ENCODE peak calls at places on chromosomes 7 and 10, in nine cellular contexts. X is cardiac fibroblast, G is prostate gland, P is IMR-90, F is esophagus squamous epithelium, M is DND-41, Z is RWPE1, S is fibroblast of mammary gland, D is upper lobe of left lung. C is an unnamed sample.

GRCh38 chr10:11320809-11321520 is 290.5 kb downstream of the USP6NL start:
- DNase-seq in G (no peak), F (no peak), P (no peak), S (no peak), Z (no peak), X (no peak), M (no peak), D (peak; percentile 60), C (no peak)

GRCh38 chr10:66717221-66717981 is 208.4 kb upstream of the LRRTM3 start:
- DNase-seq in S (no peak), Z (no peak), F (no peak), M (no peak), G (no peak), P (no peak), X (no peak), D (no peak), C (no peak)

GRCh38 chr10:114322344-114322743 is 82.0 kb downstream of the AFAP1L2 start:
- DNase-seq in M (no peak), Z (no peak), F (no peak), S (no peak), X (no peak), G (no peak), P (peak; percentile 10), D (no peak), C (no peak)

GRCh38 chr7:101093907-101094306 is 8.6 kb downstream of the TRIM56 start:
- DNase-seq in D (no peak), P (peak; percentile 87), Z (peak; percentile 30), G (no peak), F (no peak), M (no peak), X (peak; percentile 92), S (peak; percentile 84), C (no peak)

GRCh38 chr7:156766666-156767065 is 126.1 kb downstream of the RNF32 start:
- DNase-seq in F (no peak), D (no peak), M (no peak), S (no peak), P (no peak), Z (no peak), G (no peak), X (no peak), C (no peak)

GRCh38 chr7:130939285-130940095 is 205.5 kb upstream of the KLF14 start:
- DNase-seq in S (peak; percentile 56), P (peak; percentile 59), X (peak; percentile 53), G (no peak), F (no peak), D (no peak), Z (no peak), M (no peak), C (no peak)

GRCh38 chr10:31129261-31129660 is 97.6 kb upstream of the ZNF438 start:
- DNase-seq in S (peak; percentile 99), P (peak; percentile 96), F (no peak), Z (no peak), D (no peak), M (peak; percentile 63), G (no peak), X (peak; percentile 83), C (no peak)

GRCh38 chr10:47303105-47303504 is 3.1 kb downstream of the GDF10 start:
- DNase-seq in D (peak; percentile 47), Z (no peak), S (no peak), P (no peak), M (no peak), F (no peak), X (no peak), G (no peak), C (no peak)

GRCh38 chr10:42976353-42977031 is 100.4 kb upstream of the RET start:
- DNase-seq in Z (no peak), M (no peak), S (no peak), X (no peak), D (no peak), F (no peak), G (no peak), P (no peak), C (no peak)

GRCh38 chr7:113013761-113014449 is 72.7 kb downstream of the GPR85 start:
- DNase-seq in P (no peak), M (no peak), S (peak; percentile 3), X (peak; percentile 27), F (no peak), Z (peak; percentile 13), D (no peak), G (no peak), C (no peak)

GRCh38 chr7:113010377-113010776 is 76.2 kb downstream of the GPR85 start:
- DNase-seq in P (no peak), G (no peak), S (no peak), D (no peak), F (no peak), Z (no peak), M (no peak), X (no peak), C (no peak)

GRCh38 chr7:113015038-113015645 is 71.5 kb downstream of the GPR85 start:
- DNase-seq in F (no peak), G (no peak), D (no peak), P (peak; percentile 60), M (no peak), S (peak; percentile 61), Z (peak; percentile 14), X (peak; percentile 69), C (peak; percentile 3)
- TF ChIP-seq CTCF in F (no peak), G (peak; percentile 50), D (peak; percentile 42), P (peak; percentile 65), M (peak; percentile 32), S (peak; percentile 51), Z (peak; percentile 46), X (peak; percentile 47), C (no peak)

GRCh38 chr10:24723386-24723787 is 300 bp downstream of the ARHGAP21 start:
- DNase-seq in S (no peak), P (peak; percentile 36), F (no peak), M (peak; percentile 24), G (no peak), Z (no peak), D (peak; percentile 92), X (peak; percentile 26), C (peak; percentile 57)

GRCh38 chr10:24720096-24720495 is 3.6 kb downstream of the ARHGAP21 start:
- DNase-seq in X (no peak), Z (no peak), G (no peak), S (no peak), F (no peak), M (no peak), D (no peak), P (no peak), C (no peak)

GRCh38 chr10:24722131-24722675 is 1.5 kb downstream of the ARHGAP21 start:
- DNase-seq in D (no peak), G (no peak), S (peak; percentile 40), P (peak; percentile 18), X (peak; percentile 40), F (no peak), M (no peak), Z (no peak), C (no peak)

GRCh38 chr10:24722676-24723385 is 856 bp downstream of the ARHGAP21 start:
- DNase-seq in F (no peak), G (peak; percentile 25), P (peak; percentile 40), S (peak; percentile 52), D (peak; percentile 91), Z (no peak), X (peak; percentile 50), M (peak; percentile 80), C (peak; percentile 46)

DNA sequence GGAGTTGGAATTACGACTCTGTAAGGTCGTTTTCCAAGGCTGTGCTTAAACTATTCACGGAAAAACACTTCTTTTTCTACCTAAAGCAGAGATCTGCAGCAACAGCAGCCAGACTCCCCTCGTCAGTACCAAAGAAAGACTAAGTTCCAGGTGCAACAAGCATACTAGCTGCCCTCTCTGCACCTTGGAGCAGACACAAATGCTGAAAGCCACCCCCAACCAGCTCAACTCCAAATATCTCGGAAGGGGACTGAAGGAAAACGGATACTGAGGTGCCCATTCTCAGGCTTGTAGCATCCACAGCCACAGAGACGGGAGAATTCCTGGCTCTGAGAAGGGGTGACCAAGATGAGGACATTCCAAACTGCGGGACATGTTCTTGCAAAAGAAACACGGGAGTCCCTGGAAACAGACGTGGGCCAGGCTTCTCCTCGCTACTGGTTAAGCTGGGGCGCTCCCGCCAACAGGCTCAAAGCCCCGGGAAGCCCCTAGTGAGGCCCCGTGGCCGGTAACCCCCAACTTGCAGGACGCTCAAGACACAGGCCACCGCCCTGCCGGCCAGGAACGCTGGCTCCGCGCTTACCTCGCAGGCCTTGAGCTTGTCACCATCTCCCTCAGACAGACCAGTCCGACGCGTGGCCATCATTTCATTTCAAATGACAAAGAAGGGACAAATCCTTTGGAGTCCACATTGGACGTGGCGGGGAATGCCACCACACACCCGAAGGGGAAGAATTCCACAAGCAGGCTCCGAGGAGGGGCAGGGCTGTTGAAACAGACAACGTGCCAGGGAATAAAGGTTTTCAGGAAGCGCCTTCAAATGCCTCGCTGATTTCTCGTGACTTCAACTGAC is 2.2 kb downstream of the ARHGAP21 start:
- DNase-seq in X (peak; percentile 33), G (peak; percentile 42), Z (no peak), M (peak; percentile 14), D (peak; percentile 85), P (peak; percentile 12), S (no peak), F (no peak), C (peak; percentile 36)
- TF ChIP-seq CTCF in X (no peak), G (no peak), Z (no peak), M (no peak), D (no peak), P (no peak), S (no peak), F (no peak), C (no peak)

GRCh38 chr7:28091190-28091589 is 89.4 kb downstream of the JAZF1 start:
- DNase-seq in G (no peak), Z (no peak), F (no peak), X (no peak), P (no peak), D (no peak), M (no peak), S (no peak), C (no peak)

GRCh38 chr7:28093617-28094232 is 86.9 kb downstream of the JAZF1 start:
- DNase-seq in F (no peak), G (peak; percentile 61), S (peak; percentile 72), X (peak; percentile 81), P (peak; percentile 70), M (peak; percentile 54), D (no peak), Z (peak; percentile 30), C (peak; percentile 88)

DNA sequence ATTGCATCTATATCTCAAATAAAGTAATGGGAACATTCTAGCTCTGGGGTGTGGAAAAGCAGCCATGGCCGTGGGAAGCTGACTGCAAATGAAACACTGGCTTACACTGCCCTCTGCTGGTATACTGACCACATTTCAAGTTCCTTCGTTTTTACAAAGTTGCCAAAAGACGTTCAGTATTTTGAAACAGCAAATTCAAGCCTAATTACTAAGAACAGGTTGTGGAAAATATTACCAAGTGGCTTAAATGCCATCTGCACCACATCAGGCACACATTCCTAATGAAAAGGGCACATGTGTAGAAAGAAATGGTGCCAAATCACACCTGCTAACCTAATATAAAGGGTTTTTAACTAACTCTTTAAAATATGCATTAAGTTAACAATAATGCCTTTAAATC is 83.9 kb downstream of the JAZF1 start:
- DNase-seq in Z (peak; percentile 79), F (no peak), G (peak; percentile 66), X (peak; percentile 80), P (peak; percentile 72), D (no peak), S (peak; percentile 77), M (peak; percentile 42), C (peak; percentile 68)
- TF ChIP-seq CTCF in Z (peak; percentile 89), F (peak; percentile 60), G (peak; percentile 79), X (peak; percentile 77), P (peak; percentile 87), D (peak; percentile 79), S (peak; percentile 90), M (peak; percentile 88), C (peak; percentile 87)

DNA sequence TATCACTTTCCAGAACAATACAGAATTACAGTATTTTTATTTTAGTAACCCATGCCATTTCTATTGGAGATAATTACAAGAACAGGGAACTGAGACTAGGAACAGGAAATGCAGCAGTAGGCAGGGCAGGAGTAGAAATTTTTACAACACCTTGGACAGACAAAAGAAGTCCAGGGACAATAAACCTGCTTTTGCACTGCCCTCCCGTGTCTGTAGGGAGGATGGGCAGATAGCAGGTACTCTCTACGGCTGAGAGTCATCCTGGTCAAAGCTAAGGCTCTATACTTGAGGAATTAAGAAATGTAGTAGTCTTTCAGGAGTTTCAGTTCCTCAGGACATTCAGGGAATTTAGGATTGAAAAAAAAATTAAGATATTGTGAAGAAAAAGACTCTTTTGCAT is 63.4 kb downstream of the VAX1 start:
- DNase-seq in F (no peak), S (no peak), M (no peak), Z (peak; percentile 45), P (no peak), X (no peak), D (no peak), G (peak; percentile 8), C (no peak)
- TF ChIP-seq CTCF in F (no peak), S (peak; percentile 4), M (no peak), Z (no peak), P (no peak), X (no peak), D (no peak), G (peak; percentile 39), C (no peak)

C was measured in Calu3.